ENCODE peak calls at places on chromosomes 1 and 21, in eight cellular contexts. One of them, this sample, is unnamed.

GRCh38 chr1:184973308-184974085 is 811 bp downstream of the NIBAN1 start:
- DNase-seq in NCI-H1105 treated with DMSO at 0.1 percent for 48 hours: peak; percentile 21
- DNase-seq in T-cell: peak; percentile 17
- DNase-seq in AG10803: peak; percentile 80
- DNase-seq in neuronal stem cell: peak; percentile 27
- DNase-seq in mucosa of gallbladder: no peak
- DNase-seq in endothelial cell: peak; percentile 33
- DNase-seq in foreskin fibroblast: no peak
- DNase-seq in this sample: peak; percentile 76

GRCh38 chr1:88800382-88801051 is 90.8 kb downstream of the GTF2B start:
- DNase-seq in NCI-H1105 treated with DMSO at 0.1 percent for 48 hours: no peak
- DNase-seq in T-cell: peak; percentile 17
- DNase-seq in AG10803: peak; percentile 24
- DNase-seq in neuronal stem cell: no peak
- DNase-seq in mucosa of gallbladder: no peak
- DNase-seq in endothelial cell: no peak
- DNase-seq in foreskin fibroblast: peak; percentile 9
- DNase-seq in this sample: no peak

GRCh38 chr21:38376235-38376634 is 119.4 kb downstream of the KCNJ15 start:
- DNase-seq in NCI-H1105 treated with DMSO at 0.1 percent for 48 hours: no peak
- DNase-seq in T-cell: no peak
- DNase-seq in AG10803: no peak
- DNase-seq in neuronal stem cell: no peak
- DNase-seq in mucosa of gallbladder: no peak
- DNase-seq in endothelial cell: no peak
- DNase-seq in foreskin fibroblast: no peak
- DNase-seq in this sample: no peak

GRCh38 chr1:181516706-181517105 is 33.4 kb downstream of the CACNA1E start:
- DNase-seq in NCI-H1105 treated with DMSO at 0.1 percent for 48 hours: no peak
- DNase-seq in T-cell: no peak
- DNase-seq in AG10803: no peak
- DNase-seq in neuronal stem cell: no peak
- DNase-seq in mucosa of gallbladder: no peak
- DNase-seq in endothelial cell: no peak
- DNase-seq in foreskin fibroblast: no peak
- DNase-seq in this sample: no peak

GRCh38 chr1:187844313-187844712 is 1015.6 kb downstream of the PLA2G4A start:
- DNase-seq in NCI-H1105 treated with DMSO at 0.1 percent for 48 hours: no peak
- DNase-seq in T-cell: no peak
- DNase-seq in AG10803: no peak
- DNase-seq in neuronal stem cell: no peak
- DNase-seq in mucosa of gallbladder: no peak
- DNase-seq in endothelial cell: no peak
- DNase-seq in foreskin fibroblast: no peak
- DNase-seq in this sample: no peak

GRCh38 chr1:15341634-15342375 is 67.9 kb upstream of the EFHD2 start:
- DNase-seq in NCI-H1105 treated with DMSO at 0.1 percent for 48 hours: no peak
- DNase-seq in T-cell: no peak
- DNase-seq in AG10803: peak; percentile 51
- DNase-seq in neuronal stem cell: no peak
- DNase-seq in mucosa of gallbladder: no peak
- DNase-seq in endothelial cell: no peak
- DNase-seq in foreskin fibroblast: peak; percentile 72
- DNase-seq in this sample: no peak

GRCh38 chr1:49293016-49293415 is 516.3 kb upstream of the BEND5 start:
- DNase-seq in NCI-H1105 treated with DMSO at 0.1 percent for 48 hours: no peak
- DNase-seq in T-cell: no peak
- DNase-seq in AG10803: no peak
- DNase-seq in neuronal stem cell: no peak
- DNase-seq in mucosa of gallbladder: no peak
- DNase-seq in endothelial cell: no peak
- DNase-seq in foreskin fibroblast: no peak
- DNase-seq in this sample: no peak

GRCh38 chr1:19477284-19478240 is 7.8 kb downstream of the CAPZB start:
- DNase-seq in NCI-H1105 treated with DMSO at 0.1 percent for 48 hours: no peak
- DNase-seq in T-cell: peak; percentile 40
- DNase-seq in AG10803: no peak
- DNase-seq in neuronal stem cell: no peak
- DNase-seq in mucosa of gallbladder: no peak
- DNase-seq in endothelial cell: no peak
- DNase-seq in foreskin fibroblast: no peak
- DNase-seq in this sample: no peak

GRCh38 chr1:30319765-30320580 is 403.4 kb downstream of the MATN1 start:
- DNase-seq in NCI-H1105 treated with DMSO at 0.1 percent for 48 hours: no peak
- DNase-seq in T-cell: no peak
- DNase-seq in AG10803: no peak
- DNase-seq in neuronal stem cell: no peak
- DNase-seq in mucosa of gallbladder: no peak
- DNase-seq in endothelial cell: no peak
- DNase-seq in foreskin fibroblast: no peak
- DNase-seq in this sample: no peak

GRCh38 chr1:178500091-178500770 is 3.5 kb upstream of the CLEC20A start:
- DNase-seq in NCI-H1105 treated with DMSO at 0.1 percent for 48 hours: no peak
- DNase-seq in T-cell: no peak
- DNase-seq in AG10803: no peak
- DNase-seq in neuronal stem cell: no peak
- DNase-seq in mucosa of gallbladder: no peak
- DNase-seq in endothelial cell: peak; percentile 46
- DNase-seq in foreskin fibroblast: no peak
- DNase-seq in this sample: no peak

GRCh38 chr21:34715985-34716596 is 47.3 kb downstream of the CLIC6 start:
- DNase-seq in NCI-H1105 treated with DMSO at 0.1 percent for 48 hours: no peak
- DNase-seq in T-cell: no peak
- DNase-seq in AG10803: no peak
- DNase-seq in neuronal stem cell: no peak
- DNase-seq in mucosa of gallbladder: no peak
- DNase-seq in endothelial cell: no peak
- DNase-seq in foreskin fibroblast: no peak
- DNase-seq in this sample: no peak

GRCh38 chr1:207959141-207959825 is 48.4 kb upstream of the CD34 start:
- DNase-seq in NCI-H1105 treated with DMSO at 0.1 percent for 48 hours: no peak
- DNase-seq in T-cell: no peak
- DNase-seq in AG10803: peak; percentile 55
- DNase-seq in neuronal stem cell: peak; percentile 30
- DNase-seq in mucosa of gallbladder: peak; percentile 60
- DNase-seq in endothelial cell: peak; percentile 50
- DNase-seq in foreskin fibroblast: peak; percentile 24
- DNase-seq in this sample: peak; percentile 94

GRCh38 chr1:150017206-150017750 is 6.8 kb upstream of the OTUD7B start:
- DNase-seq in NCI-H1105 treated with DMSO at 0.1 percent for 48 hours: no peak
- DNase-seq in T-cell: no peak
- DNase-seq in AG10803: no peak
- DNase-seq in neuronal stem cell: no peak
- DNase-seq in mucosa of gallbladder: peak; percentile 45
- DNase-seq in endothelial cell: no peak
- DNase-seq in foreskin fibroblast: no peak
- DNase-seq in this sample: no peak

GRCh38 chr1:162385702-162386101 is 4.2 kb downstream of the C1orf226 start:
- DNase-seq in NCI-H1105 treated with DMSO at 0.1 percent for 48 hours: no peak
- DNase-seq in T-cell: no peak
- DNase-seq in AG10803: no peak
- DNase-seq in neuronal stem cell: no peak
- DNase-seq in mucosa of gallbladder: no peak
- DNase-seq in endothelial cell: no peak
- DNase-seq in foreskin fibroblast: no peak
- DNase-seq in this sample: no peak

GRCh38 chr1:201400257-201401230 is 1.4 kb upstream of the LAD1 start:
- DNase-seq in NCI-H1105 treated with DMSO at 0.1 percent for 48 hours: no peak
- DNase-seq in T-cell: no peak
- DNase-seq in AG10803: no peak
- DNase-seq in neuronal stem cell: no peak
- DNase-seq in mucosa of gallbladder: no peak
- DNase-seq in endothelial cell: no peak
- DNase-seq in foreskin fibroblast: no peak
- DNase-seq in this sample: no peak

GRCh38 chr1:237677979-237678378 is 212.7 kb downstream of the ZP4 start:
- DNase-seq in NCI-H1105 treated with DMSO at 0.1 percent for 48 hours: peak; percentile 32
- DNase-seq in T-cell: no peak
- DNase-seq in AG10803: peak; percentile 17
- DNase-seq in neuronal stem cell: no peak
- DNase-seq in mucosa of gallbladder: no peak
- DNase-seq in endothelial cell: no peak
- DNase-seq in foreskin fibroblast: no peak
- DNase-seq in this sample: no peak

GRCh38 chr1:47507921-47508894 is 70.4 kb downstream of the FOXD2 start:
- DNase-seq in NCI-H1105 treated with DMSO at 0.1 percent for 48 hours: peak; percentile 44
- DNase-seq in T-cell: no peak
- DNase-seq in AG10803: no peak
- DNase-seq in neuronal stem cell: no peak
- DNase-seq in mucosa of gallbladder: no peak
- DNase-seq in endothelial cell: peak; percentile 18
- DNase-seq in foreskin fibroblast: peak; percentile 8
- DNase-seq in this sample: no peak

GRCh38 chr1:44547837-44548236 is 126.4 kb downstream of the TMEM53 start:
- DNase-seq in NCI-H1105 treated with DMSO at 0.1 percent for 48 hours: no peak
- DNase-seq in T-cell: no peak
- DNase-seq in AG10803: no peak
- DNase-seq in neuronal stem cell: no peak
- DNase-seq in mucosa of gallbladder: no peak
- DNase-seq in endothelial cell: no peak
- DNase-seq in foreskin fibroblast: no peak
- DNase-seq in this sample: no peak

GRCh38 chr1:8740034-8740449 is 77.4 kb downstream of the RERE start:
- DNase-seq in NCI-H1105 treated with DMSO at 0.1 percent for 48 hours: no peak
- DNase-seq in T-cell: no peak
- DNase-seq in AG10803: peak; percentile 56
- DNase-seq in neuronal stem cell: no peak
- DNase-seq in mucosa of gallbladder: no peak
- DNase-seq in endothelial cell: no peak
- DNase-seq in foreskin fibroblast: peak; percentile 86
- DNase-seq in this sample: no peak

GRCh38 chr1:206766251-206766856 is 4.2 kb upstream of the IL19 start:
- DNase-seq in NCI-H1105 treated with DMSO at 0.1 percent for 48 hours: no peak
- DNase-seq in T-cell: peak; percentile 63
- DNase-seq in AG10803: peak; percentile 71
- DNase-seq in neuronal stem cell: no peak
- DNase-seq in mucosa of gallbladder: peak; percentile 40
- DNase-seq in endothelial cell: no peak
- DNase-seq in foreskin fibroblast: peak; percentile 25
- DNase-seq in this sample: peak; percentile 77

GRCh38 chr1:217524787-217525520 is 105.9 kb downstream of the GPATCH2 start:
- DNase-seq in NCI-H1105 treated with DMSO at 0.1 percent for 48 hours: no peak
- DNase-seq in T-cell: no peak
- DNase-seq in AG10803: peak; percentile 9
- DNase-seq in neuronal stem cell: no peak
- DNase-seq in mucosa of gallbladder: no peak
- DNase-seq in endothelial cell: no peak
- DNase-seq in foreskin fibroblast: no peak
- DNase-seq in this sample: no peak

GRCh38 chr1:172266528-172267174 is 153.8 kb upstream of the C1orf105 start:
- DNase-seq in NCI-H1105 treated with DMSO at 0.1 percent for 48 hours: no peak
- DNase-seq in T-cell: no peak
- DNase-seq in AG10803: no peak
- DNase-seq in neuronal stem cell: no peak
- DNase-seq in mucosa of gallbladder: no peak
- DNase-seq in endothelial cell: no peak
- DNase-seq in foreskin fibroblast: no peak
- DNase-seq in this sample: no peak

GRCh38 chr1:62235576-62235975 is 40.9 kb downstream of the L1TD1 start:
- DNase-seq in NCI-H1105 treated with DMSO at 0.1 percent for 48 hours: no peak
- DNase-seq in T-cell: no peak
- DNase-seq in AG10803: no peak
- DNase-seq in neuronal stem cell: no peak
- DNase-seq in mucosa of gallbladder: no peak
- DNase-seq in endothelial cell: no peak
- DNase-seq in foreskin fibroblast: no peak
- DNase-seq in this sample: no peak

GRCh38 chr1:172145231-172145651 is 275.2 kb upstream of the C1orf105 start:
- DNase-seq in NCI-H1105 treated with DMSO at 0.1 percent for 48 hours: no peak
- DNase-seq in T-cell: no peak
- DNase-seq in AG10803: peak; percentile 85
- DNase-seq in neuronal stem cell: no peak
- DNase-seq in mucosa of gallbladder: no peak
- DNase-seq in endothelial cell: no peak
- DNase-seq in foreskin fibroblast: peak; percentile 71
- DNase-seq in this sample: no peak

GRCh38 chr1:225378880-225379279 is 49.0 kb downstream of the LBR start:
- DNase-seq in NCI-H1105 treated with DMSO at 0.1 percent for 48 hours: no peak
- DNase-seq in T-cell: no peak
- DNase-seq in AG10803: peak; percentile 86
- DNase-seq in neuronal stem cell: peak; percentile 4
- DNase-seq in mucosa of gallbladder: no peak
- DNase-seq in endothelial cell: no peak
- DNase-seq in foreskin fibroblast: peak; percentile 37
- DNase-seq in this sample: no peak

GRCh38 chr1:5953386-5953785 is 38.8 kb downstream of the NPHP4 start:
- DNase-seq in NCI-H1105 treated with DMSO at 0.1 percent for 48 hours: no peak
- DNase-seq in T-cell: no peak
- DNase-seq in AG10803: no peak
- DNase-seq in neuronal stem cell: no peak
- DNase-seq in mucosa of gallbladder: no peak
- DNase-seq in endothelial cell: no peak
- DNase-seq in foreskin fibroblast: no peak
- DNase-seq in this sample: no peak